ENCODE peak calls at places on chromosomes 12 and 14, in ten cellular contexts. W, J, Y, M, F, H, A, S, B and U are unnamed samples.

GRCh38 chr12:130775953-130776856 is 60.1 kb upstream of the RIMBP2 start:
- DNase-seq in S (peak), M (peak), A (peak), H (peak), Y (peak), F (peak), J (peak), B (no peak), W (peak), U (peak)

GRCh38 chr14:76450476-76450875 is 74.5 kb downstream of the ESRRB start:
- DNase-seq in H (no peak), M (no peak), B (no peak), S (no peak), Y (no peak), A (no peak), F (no peak), W (no peak), J (no peak), U (no peak)

GRCh38 chr12:100733817-100734593 is 60.6 kb upstream of the ANO4 start:
- DNase-seq in B (no peak), H (peak), A (peak), W (no peak), F (peak), M (no peak), J (no peak), S (no peak), Y (peak), U (no peak)

GRCh38 chr14:31388687-31389413 is 31.5 kb downstream of the HEATR5A start:
- DNase-seq in H (no peak), J (no peak), B (no peak), W (no peak), M (no peak), F (peak), A (no peak), S (no peak), Y (no peak), U (no peak)

GRCh38 chr12:100141998-100142850 is 450 bp downstream of the BLTP3B start:
- DNase-seq in A (peak), S (peak), B (no peak), M (peak), J (peak), F (peak), H (peak), Y (no peak), W (peak), U (no peak)

GRCh38 chr14:99627100-99627499 is 17.8 kb upstream of the HHIPL1 start:
- DNase-seq in H (no peak), S (no peak), W (no peak), F (no peak), J (no peak), B (no peak), Y (no peak), A (no peak), M (no peak), U (no peak)

GRCh38 chr12:88753707-88754106 is 173.4 kb upstream of the KITLG start:
- DNase-seq in W (no peak), B (no peak), J (no peak), F (no peak), M (no peak), Y (no peak), S (no peak), H (no peak), A (no peak), U (no peak)

GRCh38 chr12:18810537-18811253 is 72.8 kb downstream of the CAPZA3 start:
- DNase-seq in B (no peak), A (no peak), J (no peak), Y (no peak), H (no peak), M (no peak), W (no peak), F (peak), S (no peak), U (no peak)

GRCh38 chr12:31005256-31005943 is 68.3 kb upstream of the DDX11 start:
- DNase-seq in M (no peak), F (no peak), Y (no peak), B (no peak), H (no peak), J (no peak), S (no peak), A (no peak), W (peak), U (no peak)
- H3K4me3 ChIP-seq in M (no peak), F (no peak), Y (no peak), B (no peak), H (no peak), J (no peak), S (no peak), A (no peak), W (no peak), U (no peak)

DNA sequence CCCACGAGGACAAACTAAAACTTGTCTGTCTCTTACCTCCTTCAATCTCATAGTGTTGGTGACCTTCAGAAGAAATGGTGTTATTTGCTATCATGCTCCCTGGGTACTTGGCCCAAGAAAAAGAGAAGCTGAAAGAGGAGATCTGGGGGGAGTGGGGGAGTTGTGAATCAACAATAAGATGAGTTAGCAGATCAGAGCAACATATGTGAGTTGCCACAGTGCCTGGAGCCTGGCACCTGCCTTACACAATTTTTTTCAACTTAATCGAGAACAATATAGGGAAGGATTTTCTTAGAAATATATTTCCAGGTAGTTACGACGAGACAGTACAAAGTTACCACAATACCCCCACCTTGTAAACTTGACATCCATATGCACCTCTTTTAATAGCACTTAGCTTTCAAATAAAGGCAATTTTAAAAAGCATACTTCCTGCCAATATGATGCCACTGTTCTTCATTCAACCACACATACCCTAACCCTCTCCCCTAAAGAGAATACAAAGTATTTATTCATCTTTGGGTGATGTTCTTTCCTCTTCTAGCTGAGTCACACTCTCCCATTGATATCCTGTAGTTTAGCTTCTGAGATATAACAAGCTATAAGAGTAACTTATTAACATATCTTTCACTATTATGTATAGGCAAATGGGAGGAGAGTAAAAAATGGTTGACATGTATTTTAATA is 424.1 kb upstream of the OR4E1 start:
- DNase-seq in M (no peak), H (no peak), J (no peak), A (no peak), F (no peak), W (no peak), Y (no peak), S (no peak), B (no peak), U (no peak)
- TF ChIP-seq CTCF in M (no peak), H (no peak), J (no peak), A (no peak), F (no peak), W (no peak), Y (no peak), S (no peak), B (no peak), U (no peak)

DNA sequence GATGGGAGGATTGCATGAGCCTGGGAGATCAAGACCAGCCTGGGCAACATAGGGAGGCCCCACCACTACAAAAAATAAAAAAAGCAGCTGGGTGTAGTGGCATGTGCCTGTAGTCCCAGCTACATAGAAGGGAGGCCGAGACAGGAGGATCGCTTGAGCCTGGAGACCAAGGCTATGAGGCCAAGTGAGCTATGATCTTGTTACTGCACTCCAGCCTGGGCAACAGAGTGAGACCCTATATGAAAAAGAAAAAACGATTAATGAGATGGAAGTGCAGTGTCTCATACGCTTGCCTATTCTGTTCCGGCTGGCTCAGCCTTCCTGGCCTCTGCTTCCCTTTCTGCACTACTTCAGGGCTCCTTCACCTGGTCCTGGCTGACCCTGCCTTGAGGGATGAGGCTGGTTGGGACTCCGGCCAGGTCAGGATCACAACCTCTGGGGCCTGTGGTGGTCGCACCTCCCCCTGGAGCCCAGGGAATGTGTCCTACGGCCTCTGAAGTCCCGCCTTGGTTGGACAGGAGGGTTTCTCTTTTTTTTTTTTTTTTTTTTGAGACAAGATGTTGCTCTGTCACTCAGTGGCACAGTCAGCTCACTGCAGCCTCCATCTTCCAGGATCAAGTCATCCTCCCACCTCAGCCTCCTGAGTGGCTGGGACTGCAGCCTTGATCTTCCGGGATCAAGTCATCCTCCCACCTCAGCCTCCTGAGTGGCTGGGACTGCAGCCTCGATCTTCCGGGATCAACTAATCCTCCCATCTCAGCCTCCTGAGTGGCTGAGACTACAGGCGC is 10.7 kb downstream of the TEDC1 start:
- DNase-seq in B (no peak), S (no peak), Y (no peak), H (no peak), M (no peak), W (no peak), F (no peak), A (no peak), J (no peak), U (no peak)
- H3K4me3 ChIP-seq in B (no peak), S (no peak), Y (no peak), H (no peak), M (no peak), W (no peak), F (no peak), A (no peak), J (no peak), U (no peak)

GRCh38 chr12:98606367-98606985 is 13.0 kb downstream of the SLC25A3 start:
- DNase-seq in H (no peak), W (no peak), J (no peak), B (no peak), F (no peak), M (no peak), Y (no peak), A (no peak), S (no peak), U (no peak)
- TF ChIP-seq CTCF in H (no peak), W (no peak), J (no peak), B (no peak), F (no peak), M (no peak), Y (no peak), A (no peak), S (no peak), U (no peak)

DNA sequence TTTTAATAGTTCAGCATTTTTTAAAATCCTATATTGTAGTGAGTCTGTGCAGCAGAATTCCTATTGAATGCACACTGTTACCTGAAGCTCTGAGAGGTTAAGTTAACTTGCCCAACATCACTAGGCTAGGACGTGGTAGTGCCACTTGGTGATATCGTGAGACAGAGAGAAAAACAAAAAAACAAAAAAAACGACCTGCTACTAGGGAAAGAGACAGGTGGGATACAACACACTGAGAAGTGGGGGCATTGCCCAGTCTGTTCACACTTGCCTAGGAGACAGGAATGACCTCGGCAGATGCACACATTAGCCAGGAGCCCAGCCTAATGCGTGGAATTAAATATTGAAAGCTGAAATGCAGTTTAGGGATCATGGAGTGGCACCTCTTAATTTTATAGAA is 129.7 kb upstream of the CCND2 start:
- DNase-seq in S (no peak), A (no peak), Y (no peak), J (no peak), M (peak), F (no peak), H (no peak), B (no peak), W (no peak), U (no peak)
- H3K4me3 ChIP-seq in S (no peak), A (no peak), Y (no peak), J (no peak), M (no peak), F (no peak), H (no peak), B (no peak), W (no peak), U (no peak)

GRCh38 chr14:80862983-80863382 is 78.6 kb downstream of the CEP128 start:
- DNase-seq in M (no peak), H (no peak), A (peak), B (no peak), J (no peak), W (no peak), F (peak), Y (no peak), S (no peak), U (no peak)
- TF ChIP-seq CTCF in M (peak), H (no peak), A (peak), B (no peak), J (no peak), W (no peak), F (peak), Y (peak), S (no peak), U (peak)

DNA sequence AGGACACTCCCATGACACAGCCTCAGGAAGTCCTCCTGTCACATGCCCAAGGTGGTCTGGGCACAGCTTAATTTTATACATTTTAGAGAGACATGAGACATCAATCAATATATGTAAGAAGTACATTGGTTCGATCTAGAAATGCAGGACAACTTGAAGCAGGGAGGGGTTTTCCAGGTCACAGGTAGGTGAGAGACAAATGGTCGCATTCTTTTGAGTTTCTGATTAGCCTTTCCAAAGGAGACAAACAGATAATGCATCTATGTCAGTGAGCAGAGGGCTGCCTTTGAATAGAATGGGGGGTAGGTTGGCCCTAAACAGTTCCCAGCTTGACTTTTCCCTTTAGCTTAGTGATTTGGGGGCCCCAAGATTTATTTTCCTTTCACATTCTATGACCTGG is 2.5 kb downstream of the HSPB8 start:
- DNase-seq in B (no peak), A (no peak), F (no peak), Y (no peak), M (no peak), J (no peak), S (no peak), H (no peak), W (no peak), U (no peak)
- H3K4me3 ChIP-seq in B (no peak), A (peak), F (peak), Y (peak), M (peak), J (no peak), S (no peak), H (no peak), W (peak), U (no peak)